ENCODE peak calls at places on chromosomes 13 and 19, in nine cellular contexts. V is activated effector memory CD4-positive, alpha-beta T cell treated with Interleukin-2 at 50 U/mL for 16 hours; Z is SJSA1; W is NCI-H2081; B is breast epithelium; C is fibroblast of villous mesenchyme; P is putamen; M is astrocyte of the spinal cord; K is hepatocyte. D is an unnamed sample.

GRCh38 chr13:101181076-101181685 is 235.1 kb downstream of the NALCN start:
- DNase-seq in W (no peak), B (no peak), Z (no peak), M (peak), P (no peak), V (no peak), K (no peak), C (no peak), D (no peak)

GRCh38 chr13:30077338-30077737 is 226.9 kb upstream of the UBL3 start:
- DNase-seq in C (no peak), V (no peak), B (no peak), P (no peak), M (no peak), W (no peak), K (no peak), Z (no peak), D (no peak)

GRCh38 chr19:8662263-8662662 is 31.8 kb downstream of the NFILZ start:
- DNase-seq in P (no peak), K (no peak), Z (no peak), V (no peak), C (no peak), W (no peak), B (no peak), M (no peak), D (no peak)

GRCh38 chr19:29538651-29539050 is 12.9 kb downstream of the VSTM2B start:
- DNase-seq in P (no peak), W (no peak), B (peak), Z (no peak), K (no peak), C (no peak), V (no peak), M (no peak), D (no peak)

GRCh38 chr19:1272423-1273262 is 2.7 kb upstream of the FAM174C start:
- DNase-seq in B (no peak), K (no peak), W (no peak), Z (no peak), M (no peak), V (no peak), P (no peak), C (no peak), D (no peak)

GRCh38 chr19:52140077-52140710 is 456 bp upstream of the ZNF616 start:
- DNase-seq in V (no peak), C (no peak), W (no peak), M (no peak), K (no peak), P (peak), Z (no peak), B (no peak), D (peak)

GRCh38 chr19:40736661-40737060 is 13.6 kb downstream of the ACTMAP start:
- DNase-seq in M (no peak), B (no peak), C (no peak), V (no peak), W (no peak), K (no peak), Z (no peak), P (no peak), D (no peak)

GRCh38 chr19:17321655-17322489 is 12.5 kb downstream of the DDA1 start:
- DNase-seq in C (no peak), M (no peak), Z (no peak), V (no peak), B (no peak), K (no peak), P (no peak), W (no peak), D (peak)

GRCh38 chr19:33022472-33023116 is 42.1 kb downstream of the RHPN2 start:
- DNase-seq in V (no peak), Z (no peak), B (peak), W (no peak), P (no peak), M (no peak), K (no peak), C (no peak), D (no peak)

GRCh38 chr13:85700909-85701308 is 98.3 kb downstream of the SLITRK6 start:
- DNase-seq in Z (no peak), M (peak), V (no peak), W (no peak), C (no peak), B (no peak), P (no peak), K (no peak), D (no peak)

GRCh38 chr13:98761126-98761978 is 8.9 kb upstream of the SLC15A1 start:
- DNase-seq in Z (no peak), K (no peak), P (no peak), V (no peak), W (no peak), C (peak), B (no peak), M (peak), D (no peak)

GRCh38 chr19:5058456-5059190 is 89.7 kb downstream of the KDM4B start:
- DNase-seq in W (no peak), Z (no peak), B (no peak), V (no peak), P (no peak), M (peak), C (no peak), K (no peak), D (no peak)

GRCh38 chr13:102707465-102707864 is 12.6 kb upstream of the METTL21C start:
- DNase-seq in K (no peak), Z (no peak), M (peak), P (peak), V (no peak), W (peak), C (peak), B (no peak), D (peak)

D was measured in DMS53.